ENCODE peak calls at places on chromosome 9, in seven cellular contexts. D is astrocyte of the cerebellum, Z is pancreas, W is right lobe of liver, N is progenitor cell of endocrine pancreas, P is foreskin fibroblast, R is natural killer cell. I is an unnamed sample.

GRCh38 chr9:114908104-114908621 is 22.2 kb downstream of the TNFSF8 start:
- DNase-seq in W (no peak), N (no peak), P (peak), Z (no peak), D (no peak), R (no peak), I (no peak)

GRCh38 chr9:82148849-82149544 is 160.4 kb downstream of the SPATA31D1 start:
- DNase-seq in Z (no peak), D (no peak), W (no peak), R (no peak), N (no peak), P (peak), I (no peak)

GRCh38 chr9:133321411-133321935 is 14.5 kb downstream of the SURF6 start:
- DNase-seq in R (no peak), N (no peak), P (no peak), D (no peak), W (no peak), Z (no peak), I (no peak)

GRCh38 chr9:108543251-108543768 is 312.5 kb downstream of the ACTL7B start:
- DNase-seq in R (no peak), D (no peak), Z (no peak), P (peak), N (no peak), W (no peak), I (no peak)

GRCh38 chr9:129007035-129007765 is 20.9 kb downstream of the SH3GLB2 start:
- DNase-seq in W (peak), P (no peak), R (no peak), Z (no peak), N (no peak), D (no peak), I (no peak)

GRCh38 chr9:2145746-2146145 is 130.6 kb downstream of the SMARCA2 start:
- DNase-seq in Z (no peak), P (no peak), W (no peak), R (no peak), D (no peak), N (no peak), I (no peak)

GRCh38 chr9:82404484-82405280 is 416.1 kb downstream of the SPATA31D1 start:
- DNase-seq in D (no peak), W (no peak), P (peak), N (no peak), Z (no peak), R (no peak), I (no peak)

GRCh38 chr9:121601234-121601633 is 50.2 kb upstream of the DAB2IP start:
- DNase-seq in R (no peak), N (no peak), P (peak), D (no peak), Z (no peak), W (no peak), I (no peak)

GRCh38 chr9:96859461-96860198 is 5.3 kb upstream of the ZNF782 start:
- DNase-seq in D (peak), P (peak), Z (no peak), R (no peak), W (no peak), N (no peak), I (no peak)

GRCh38 chr9:89310486-89311345 is at the start of gene CKS2:
- DNase-seq in N (peak), W (peak), Z (peak), D (peak), P (peak), R (peak), I (peak)

GRCh38 chr9:26243298-26243697 is 565.1 kb upstream of the TUSC1 start:
- DNase-seq in R (no peak), P (no peak), N (no peak), D (no peak), W (no peak), Z (no peak), I (no peak)

GRCh38 chr9:5784526-5785315 is 48.2 kb downstream of the ERMP1 start:
- DNase-seq in Z (no peak), W (no peak), D (no peak), P (no peak), N (no peak), R (no peak), I (no peak)

GRCh38 chr9:70556736-70557135 is 142.3 kb upstream of the KLF9 start:
- DNase-seq in R (no peak), Z (no peak), N (no peak), W (no peak), P (no peak), D (no peak), I (no peak)

GRCh38 chr9:107975426-107976010 is 485.9 kb upstream of the KLF4 start:
- DNase-seq in Z (no peak), P (no peak), D (no peak), N (no peak), R (no peak), W (no peak), I (no peak)

GRCh38 chr9:134724912-134725604 is 83.5 kb downstream of the COL5A1 start:
- DNase-seq in P (no peak), D (no peak), Z (no peak), W (no peak), N (no peak), R (no peak), I (no peak)

GRCh38 chr9:100020121-100020780 is 78.5 kb downstream of the ERP44 start:
- DNase-seq in P (no peak), Z (no peak), W (no peak), D (peak), N (no peak), R (no peak), I (no peak)

GRCh38 chr9:33190021-33190420 is 22.9 kb upstream of the B4GALT1 start:
- DNase-seq in R (no peak), P (no peak), Z (no peak), W (no peak), N (no peak), D (no peak), I (no peak)

GRCh38 chr9:76373173-76373771 is 21.0 kb downstream of the RFK start:
- DNase-seq in N (no peak), D (no peak), P (peak), Z (peak), R (no peak), W (peak), I (no peak)

GRCh38 chr9:112861638-112862555 is 28.8 kb downstream of the SLC46A2 start:
- DNase-seq in N (no peak), D (no peak), P (no peak), R (no peak), Z (peak), W (peak), I (no peak)

GRCh38 chr9:92970467-92970923 is 23.2 kb downstream of the FGD3 start:
- DNase-seq in D (peak), Z (no peak), N (no peak), W (no peak), P (no peak), R (no peak), I (no peak)

GRCh38 chr9:134971196-134971595 is 53.5 kb upstream of the FCN1 start:
- DNase-seq in R (no peak), Z (no peak), W (peak), P (no peak), N (no peak), D (no peak), I (no peak)

GRCh38 chr9:73199886-73200285 is 48.2 kb downstream of the ANXA1 start:
- DNase-seq in P (no peak), R (no peak), Z (no peak), N (no peak), D (no peak), W (no peak), I (no peak)

GRCh38 chr9:112764837-112765236 is 14.3 kb downstream of the SNX30 start:
- DNase-seq in R (no peak), P (no peak), N (no peak), Z (peak), W (peak), D (no peak), I (no peak)

GRCh38 chr9:26131891-26132290 is 453.6 kb upstream of the TUSC1 start:
- DNase-seq in P (peak), D (no peak), Z (no peak), R (no peak), N (no peak), W (no peak), I (no peak)

GRCh38 chr9:120965344-120966004 is 38.9 kb upstream of the TRAF1 start:
- DNase-seq in R (no peak), P (no peak), D (no peak), Z (no peak), N (no peak), W (no peak), I (no peak)

GRCh38 chr9:118595719-118596305 is 773.4 kb downstream of the BRINP1 start:
- DNase-seq in D (peak), Z (no peak), P (peak), N (no peak), W (no peak), R (no peak), I (no peak)

GRCh38 chr9:88018101-88018500 is 43.8 kb upstream of the CDK20 start:
- DNase-seq in D (no peak), N (no peak), P (no peak), R (no peak), Z (no peak), W (no peak), I (no peak)

GRCh38 chr9:133968966-133969617 is 23.0 kb downstream of the VAV2 start:
- DNase-seq in Z (no peak), P (no peak), R (no peak), D (no peak), W (peak), N (no peak), I (no peak)

GRCh38 chr9:92752812-92753404 is 11.7 kb downstream of the BICD2 start:
- DNase-seq in N (no peak), W (no peak), R (no peak), P (no peak), D (no peak), Z (no peak), I (no peak)

GRCh38 chr9:131707050-131707449 is 32.8 kb downstream of the RAPGEF1 start:
- DNase-seq in R (no peak), N (no peak), W (no peak), D (no peak), P (no peak), Z (no peak), I (no peak)

GRCh38 chr9:133955821-133956411 is 36.2 kb downstream of the VAV2 start:
- DNase-seq in P (peak), R (no peak), W (peak), D (no peak), N (no peak), Z (no peak), I (no peak)

GRCh38 chr9:13410566-13411031 is 131.1 kb upstream of the MPDZ start:
- DNase-seq in N (no peak), Z (no peak), R (no peak), W (no peak), P (no peak), D (peak), I (no peak)

GRCh38 chr9:137461663-137462395 is 2.7 kb upstream of the NSMF start:
- DNase-seq in Z (peak), P (peak), D (no peak), N (no peak), W (peak), R (peak), I (peak)

GRCh38 chr9:93792358-93792757 is 162.8 kb downstream of the BARX1 start:
- DNase-seq in W (no peak), R (no peak), N (no peak), D (no peak), P (no peak), Z (no peak), I (no peak)

GRCh38 chr9:81855538-81855937 is 72.7 kb upstream of the SPATA31D4 start:
- DNase-seq in D (no peak), R (no peak), W (no peak), N (no peak), P (peak), Z (no peak), I (no peak)

GRCh38 chr9:95726756-95727155 is 148.7 kb upstream of the ERCC6L2 start:
- DNase-seq in D (peak), W (no peak), Z (no peak), N (no peak), P (peak), R (no peak), I (no peak)

GRCh38 chr9:3296536-3296935 is 229.3 kb downstream of the RFX3 start:
- DNase-seq in P (no peak), D (no peak), N (no peak), W (no peak), R (no peak), Z (no peak), I (no peak)

GRCh38 chr9:130578865-130579737 is at the start of gene FUBP3:
- DNase-seq in R (peak), W (peak), P (peak), N (peak), D (peak), Z (peak), I (peak)

GRCh38 chr9:73893230-73893629 is 603.9 kb upstream of the RORB start:
- DNase-seq in R (no peak), N (no peak), W (no peak), D (no peak), Z (no peak), P (no peak), I (no peak)

GRCh38 chr9:110847661-110848060 is 179.1 kb downstream of the MUSK start:
- DNase-seq in W (no peak), Z (no peak), P (no peak), R (no peak), N (no peak), D (no peak), I (no peak)

GRCh38 chr9:110842976-110843375 is 174.4 kb downstream of the MUSK start:
- DNase-seq in D (no peak), W (no peak), Z (no peak), P (no peak), N (no peak), R (no peak), I (no peak)

GRCh38 chr9:110844121-110844520 is 175.5 kb downstream of the MUSK start:
- DNase-seq in N (no peak), R (no peak), Z (no peak), W (no peak), P (no peak), D (no peak), I (no peak)

GRCh38 chr9:110837401-110838005 is 168.9 kb downstream of the MUSK start:
- DNase-seq in W (no peak), R (no peak), D (no peak), Z (no peak), N (no peak), P (no peak), I (no peak)

DNA sequence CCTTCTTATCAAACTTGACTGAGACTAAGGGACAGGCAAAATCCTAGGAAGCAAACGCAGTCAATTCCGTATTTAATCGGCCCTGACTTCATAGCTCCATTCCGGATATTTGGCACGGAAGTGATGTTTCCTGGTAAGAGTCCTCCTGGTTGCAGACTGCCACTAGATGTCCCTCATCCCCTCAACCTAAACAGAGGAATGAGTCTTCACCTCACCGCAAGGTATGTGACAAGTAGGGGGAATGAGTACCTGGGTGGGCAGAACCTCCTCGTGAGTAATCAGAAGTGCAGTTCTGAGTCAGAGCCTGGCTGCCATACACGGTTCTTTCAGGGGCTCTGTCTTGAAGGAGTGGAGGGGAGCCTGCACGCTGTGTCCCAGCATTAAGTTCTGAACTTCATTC is 173.6 kb downstream of the MUSK start:
- DNase-seq in D (no peak), W (no peak), N (no peak), P (no peak), R (no peak), Z (no peak), I (no peak)
- TF ChIP-seq CTCF in D (no peak), W (peak), N (no peak), P (no peak), R (no peak), Z (no peak), I (no peak)

GRCh38 chr9:136345281-136346156 is 18.0 kb downstream of the DNLZ start:
- DNase-seq in N (peak), Z (no peak), R (no peak), W (peak), P (peak), D (no peak), I (no peak)
- TF ChIP-seq CTCF in N (peak), Z (no peak), R (no peak), W (peak), P (peak), D (peak), I (no peak)

DNA sequence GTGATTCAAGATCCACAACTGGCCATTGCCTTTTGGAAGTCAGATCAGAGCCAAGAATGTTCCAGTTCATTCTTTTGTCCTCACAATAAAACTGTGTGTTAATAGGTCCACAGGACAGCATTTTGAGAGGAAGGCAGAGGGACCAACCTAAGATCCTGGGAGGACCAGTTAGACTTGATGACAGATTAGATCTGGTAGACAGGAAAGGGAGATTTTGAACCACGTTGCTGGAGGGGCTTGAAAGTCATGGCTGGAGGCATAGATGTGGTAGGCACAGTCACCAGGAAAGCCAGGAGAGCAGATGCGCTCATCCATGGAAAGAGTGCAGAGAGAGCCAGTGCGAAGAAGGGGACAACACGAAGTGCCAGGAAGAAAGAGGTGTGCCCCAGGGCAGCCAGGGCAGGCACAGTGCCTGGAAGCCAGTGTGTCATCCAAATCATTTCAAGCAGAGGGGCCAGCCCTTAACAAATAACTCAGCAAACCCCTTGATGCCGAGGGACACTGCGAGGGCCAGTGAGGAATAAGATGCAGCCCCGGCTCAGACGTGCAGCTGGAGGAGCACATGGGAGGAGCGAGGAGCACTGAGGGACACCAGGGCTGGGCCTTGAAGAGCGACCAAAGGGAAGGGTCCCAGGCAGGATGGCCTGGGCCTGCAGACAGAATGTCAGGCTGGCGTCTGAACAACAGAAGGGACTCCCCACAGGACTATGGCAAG is 12.8 kb upstream of the SLC2A8 start:
- DNase-seq in W (no peak), P (no peak), Z (no peak), N (no peak), R (no peak), D (no peak), I (no peak)
- TF ChIP-seq CTCF in W (no peak), P (no peak), Z (no peak), N (no peak), R (no peak), D (no peak), I (no peak)

DNA sequence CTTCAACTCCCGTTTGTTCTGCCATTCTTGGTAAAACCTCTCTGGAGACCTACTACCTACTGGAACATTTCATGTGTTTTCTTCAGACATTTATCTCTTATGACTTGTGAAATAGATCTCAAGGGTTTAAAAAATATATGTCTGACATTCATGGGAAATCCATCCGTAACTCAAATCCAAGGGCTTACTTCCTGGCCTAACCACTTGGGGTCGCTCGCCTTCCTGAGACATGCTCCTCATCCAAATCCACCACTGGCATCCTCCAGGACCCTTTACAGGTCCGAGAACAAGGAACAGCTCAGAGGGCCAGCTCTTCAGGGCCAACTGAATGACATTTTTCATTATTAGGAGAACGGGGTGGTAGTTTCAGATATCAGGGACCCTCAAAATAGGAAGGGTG is 235.1 kb upstream of the TUT7 start:
- DNase-seq in W (no peak), N (no peak), D (no peak), Z (no peak), R (no peak), P (no peak), I (no peak)
- TF ChIP-seq CTCF in W (no peak), N (peak), D (no peak), Z (no peak), R (no peak), P (no peak), I (no peak)

GRCh38 chr9:101034222-101034621 is 5.7 kb downstream of the PLPPR1 start:
- DNase-seq in R (no peak), D (no peak), Z (no peak), W (no peak), N (no peak), P (no peak), I (no peak)
- TF ChIP-seq CTCF in R (no peak), D (no peak), Z (no peak), W (no peak), N (no peak), P (no peak), I (no peak)

GRCh38 chr9:84317563-84317962 is 23.0 kb downstream of the SLC28A3 start:
- DNase-seq in W (no peak), N (no peak), P (no peak), Z (no peak), D (no peak), R (no peak), I (no peak)
- TF ChIP-seq CTCF in W (no peak), N (no peak), P (peak), Z (no peak), D (peak), R (no peak), I (no peak)

GRCh38 chr9:86792136-86792535 is 155.2 kb downstream of the GAS1 start:
- DNase-seq in R (no peak), N (no peak), P (no peak), Z (no peak), W (no peak), D (no peak), I (no peak)

GRCh38 chr9:86796671-86797070 is 150.6 kb downstream of the GAS1 start:
- DNase-seq in D (no peak), N (no peak), W (no peak), P (no peak), Z (no peak), R (no peak), I (no peak)

GRCh38 chr9:86795047-86795437 is 152.3 kb downstream of the GAS1 start:
- DNase-seq in Z (no peak), P (no peak), W (no peak), R (no peak), N (no peak), D (no peak), I (no peak)

GRCh38 chr9:86794356-86795046 is 152.8 kb downstream of the GAS1 start:
- DNase-seq in Z (no peak), R (no peak), N (no peak), D (peak), P (peak), W (no peak), I (no peak)

GRCh38 chr9:86795861-86796497 is 151.3 kb downstream of the GAS1 start:
- DNase-seq in N (no peak), R (no peak), Z (no peak), W (no peak), P (peak), D (peak), I (no peak)
- TF ChIP-seq CTCF in N (peak), R (no peak), Z (no peak), W (no peak), P (peak), D (peak), I (no peak)

DNA sequence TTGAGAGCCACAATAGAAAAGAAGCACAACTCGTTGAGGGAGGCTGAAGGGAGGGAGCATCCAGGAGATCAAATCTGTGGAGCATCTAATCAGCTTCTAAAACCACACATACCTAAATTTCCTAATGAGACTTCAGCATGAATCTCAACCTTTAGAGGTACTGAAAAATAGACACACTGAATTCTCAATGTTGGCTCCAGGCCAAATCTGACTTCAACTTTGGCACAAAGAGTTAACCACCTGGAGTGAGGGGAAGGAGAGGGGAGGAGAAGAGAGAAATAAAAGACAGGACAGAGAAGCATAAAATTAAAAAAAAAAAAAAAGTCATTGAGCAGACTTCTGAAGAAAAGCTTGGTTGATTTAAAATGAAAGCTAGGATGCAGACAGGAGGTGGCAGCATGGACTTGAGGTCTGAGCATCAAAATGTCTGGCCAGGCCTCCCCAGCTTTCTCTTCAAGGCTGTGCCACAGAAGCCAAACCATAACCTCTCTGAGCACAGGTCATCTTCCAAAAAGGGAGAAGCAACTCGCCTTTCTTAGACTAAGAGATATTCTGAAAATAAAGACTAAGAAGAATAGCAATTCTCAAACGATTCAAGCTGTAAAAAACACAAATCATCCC is 205.6 kb downstream of the DENND1A start:
- DNase-seq in W (no peak), N (no peak), Z (no peak), P (peak), D (no peak), R (no peak), I (no peak)
- TF ChIP-seq CTCF in W (peak), N (no peak), Z (no peak), P (peak), D (no peak), R (no peak), I (no peak)

I was measured in activated B cell treated with CpG ODN at 0.5 μM for 24 hours.